ENCODE peak calls at places on chromosomes 5 and 9, in eight cellular contexts. One of them, this sample, is unnamed.
A peak's percentile ranks its signal among the peaks of the same experiment; 100 is the strongest.

GRCh38 chr5:14929293-14930065 is 57.9 kb upstream of the ANKH start:
- ATAC-seq in stimulated activated naive B cell treated with anti-CD40 and anti-IgM and Interleukin-4, amounts not matched to agents 10 μg/mL and 1 μg/mL and 100 μg/mL, for 72 hours: no peak
- ATAC-seq in upper lobe of left lung: no peak
- ATAC-seq in left cardiac atrium: no peak
- ATAC-seq in gastrocnemius medialis: no peak
- ATAC-seq in T-cell: no peak
- ATAC-seq in left colon: no peak
- ATAC-seq in sciatic nerve: no peak
- ATAC-seq in this sample: no peak

GRCh38 chr5:80479713-80480112 is 8.2 kb upstream of the FAM151B start:
- ATAC-seq in T-cell: no peak
- ATAC-seq in stimulated activated naive B cell treated with anti-CD40 and anti-IgM and Interleukin-4, amounts not matched to agents 10 μg/mL and 1 μg/mL and 100 μg/mL, for 72 hours: no peak
- ATAC-seq in left colon: no peak
- ATAC-seq in left cardiac atrium: no peak
- ATAC-seq in upper lobe of left lung: no peak
- ATAC-seq in gastrocnemius medialis: no peak
- ATAC-seq in sciatic nerve: no peak
- ATAC-seq in this sample: no peak

GRCh38 chr5:171312129-171312819 is 3.2 kb downstream of the TLX3 start:
- ATAC-seq in sciatic nerve: no peak
- ATAC-seq in left cardiac atrium: no peak
- ATAC-seq in T-cell: no peak
- ATAC-seq in gastrocnemius medialis: no peak
- ATAC-seq in upper lobe of left lung: no peak
- ATAC-seq in stimulated activated naive B cell treated with anti-CD40 and anti-IgM and Interleukin-4, amounts not matched to agents 10 μg/mL and 1 μg/mL and 100 μg/mL, for 72 hours: no peak
- ATAC-seq in left colon: no peak
- ATAC-seq in this sample: no peak

GRCh38 chr9:30711591-30711990 is 1672.9 kb upstream of the ACO1 start:
- ATAC-seq in sciatic nerve: no peak
- ATAC-seq in left colon: no peak
- ATAC-seq in upper lobe of left lung: no peak
- ATAC-seq in T-cell: no peak
- ATAC-seq in stimulated activated naive B cell treated with anti-CD40 and anti-IgM and Interleukin-4, amounts not matched to agents 10 μg/mL and 1 μg/mL and 100 μg/mL, for 72 hours: no peak
- ATAC-seq in gastrocnemius medialis: no peak
- ATAC-seq in left cardiac atrium: no peak
- ATAC-seq in this sample: no peak

GRCh38 chr9:89179535-89179919 is 909 bp upstream of the SHC3 start:
- ATAC-seq in left cardiac atrium: peak; percentile 3
- ATAC-seq in upper lobe of left lung: no peak
- ATAC-seq in left colon: no peak
- ATAC-seq in T-cell: no peak
- ATAC-seq in sciatic nerve: no peak
- ATAC-seq in gastrocnemius medialis: no peak
- ATAC-seq in stimulated activated naive B cell treated with anti-CD40 and anti-IgM and Interleukin-4, amounts not matched to agents 10 μg/mL and 1 μg/mL and 100 μg/mL, for 72 hours: no peak
- ATAC-seq in this sample: no peak

GRCh38 chr5:51383494-51384081 is 340 bp downstream of the ISL1 start:
- ATAC-seq in sciatic nerve: no peak
- ATAC-seq in left cardiac atrium: no peak
- ATAC-seq in gastrocnemius medialis: no peak
- ATAC-seq in upper lobe of left lung: no peak
- ATAC-seq in stimulated activated naive B cell treated with anti-CD40 and anti-IgM and Interleukin-4, amounts not matched to agents 10 μg/mL and 1 μg/mL and 100 μg/mL, for 72 hours: no peak
- ATAC-seq in T-cell: no peak
- ATAC-seq in left colon: no peak
- ATAC-seq in this sample: no peak

GRCh38 chr5:129746884-129747283 is 1.0 kb upstream of the MINAR2 start:
- ATAC-seq in stimulated activated naive B cell treated with anti-CD40 and anti-IgM and Interleukin-4, amounts not matched to agents 10 μg/mL and 1 μg/mL and 100 μg/mL, for 72 hours: no peak
- ATAC-seq in upper lobe of left lung: no peak
- ATAC-seq in T-cell: no peak
- ATAC-seq in left cardiac atrium: no peak
- ATAC-seq in sciatic nerve: no peak
- ATAC-seq in left colon: no peak
- ATAC-seq in gastrocnemius medialis: no peak
- ATAC-seq in this sample: no peak

GRCh38 chr5:61347088-61347487 is 15.0 kb downstream of the ZSWIM6 start:
- ATAC-seq in left colon: peak; percentile 8
- ATAC-seq in upper lobe of left lung: peak; percentile 37
- ATAC-seq in gastrocnemius medialis: no peak
- ATAC-seq in stimulated activated naive B cell treated with anti-CD40 and anti-IgM and Interleukin-4, amounts not matched to agents 10 μg/mL and 1 μg/mL and 100 μg/mL, for 72 hours: no peak
- ATAC-seq in sciatic nerve: no peak
- ATAC-seq in left cardiac atrium: no peak
- ATAC-seq in T-cell: no peak
- ATAC-seq in this sample: no peak

GRCh38 chr5:180623411-180623834 is 26.0 kb downstream of the FLT4 start:
- ATAC-seq in gastrocnemius medialis: no peak
- ATAC-seq in left cardiac atrium: peak; percentile 53
- ATAC-seq in left colon: no peak
- ATAC-seq in upper lobe of left lung: no peak
- ATAC-seq in stimulated activated naive B cell treated with anti-CD40 and anti-IgM and Interleukin-4, amounts not matched to agents 10 μg/mL and 1 μg/mL and 100 μg/mL, for 72 hours: no peak
- ATAC-seq in sciatic nerve: no peak
- ATAC-seq in T-cell: no peak
- ATAC-seq in this sample: no peak

GRCh38 chr5:93274291-93274690 is 306.7 kb downstream of the NR2F1-AS1 start:
- ATAC-seq in stimulated activated naive B cell treated with anti-CD40 and anti-IgM and Interleukin-4, amounts not matched to agents 10 μg/mL and 1 μg/mL and 100 μg/mL, for 72 hours: no peak
- ATAC-seq in left cardiac atrium: no peak
- ATAC-seq in left colon: no peak
- ATAC-seq in sciatic nerve: no peak
- ATAC-seq in upper lobe of left lung: no peak
- ATAC-seq in T-cell: no peak
- ATAC-seq in gastrocnemius medialis: no peak
- ATAC-seq in this sample: no peak

GRCh38 chr5:156706631-156707030 is 143.5 kb upstream of the PPP1R2B start:
- ATAC-seq in sciatic nerve: no peak
- ATAC-seq in stimulated activated naive B cell treated with anti-CD40 and anti-IgM and Interleukin-4, amounts not matched to agents 10 μg/mL and 1 μg/mL and 100 μg/mL, for 72 hours: no peak
- ATAC-seq in gastrocnemius medialis: no peak
- ATAC-seq in left colon: no peak
- ATAC-seq in upper lobe of left lung: no peak
- ATAC-seq in T-cell: no peak
- ATAC-seq in left cardiac atrium: no peak
- ATAC-seq in this sample: no peak

GRCh38 chr9:98430535-98430934 is 175.1 kb upstream of the TBC1D2 start:
- ATAC-seq in left colon: no peak
- ATAC-seq in gastrocnemius medialis: no peak
- ATAC-seq in upper lobe of left lung: peak; percentile 50
- ATAC-seq in sciatic nerve: peak; percentile 57
- ATAC-seq in left cardiac atrium: no peak
- ATAC-seq in stimulated activated naive B cell treated with anti-CD40 and anti-IgM and Interleukin-4, amounts not matched to agents 10 μg/mL and 1 μg/mL and 100 μg/mL, for 72 hours: no peak
- ATAC-seq in T-cell: no peak
- ATAC-seq in this sample: no peak

GRCh38 chr9:35996358-35996970 is 38.5 kb upstream of the OR2S2 start:
- ATAC-seq in left cardiac atrium: peak; percentile 86
- ATAC-seq in stimulated activated naive B cell treated with anti-CD40 and anti-IgM and Interleukin-4, amounts not matched to agents 10 μg/mL and 1 μg/mL and 100 μg/mL, for 72 hours: no peak
- ATAC-seq in upper lobe of left lung: peak; percentile 82
- ATAC-seq in sciatic nerve: no peak
- ATAC-seq in left colon: no peak
- ATAC-seq in T-cell: no peak
- ATAC-seq in gastrocnemius medialis: no peak
- ATAC-seq in this sample: no peak

GRCh38 chr9:126347911-126348760 is 21.5 kb downstream of the MVB12B start:
- ATAC-seq in stimulated activated naive B cell treated with anti-CD40 and anti-IgM and Interleukin-4, amounts not matched to agents 10 μg/mL and 1 μg/mL and 100 μg/mL, for 72 hours: peak; percentile 48
- ATAC-seq in left cardiac atrium: no peak
- ATAC-seq in sciatic nerve: peak; percentile 66
- ATAC-seq in upper lobe of left lung: peak; percentile 63
- ATAC-seq in gastrocnemius medialis: peak; percentile 70
- ATAC-seq in left colon: peak; percentile 67
- ATAC-seq in T-cell: no peak
- ATAC-seq in this sample: peak; percentile 20

GRCh38 chr9:107316795-107317661 is 33.9 kb downstream of the RAD23B start:
- ATAC-seq in left cardiac atrium: no peak
- ATAC-seq in sciatic nerve: no peak
- ATAC-seq in left colon: no peak
- ATAC-seq in upper lobe of left lung: no peak
- ATAC-seq in gastrocnemius medialis: no peak
- ATAC-seq in stimulated activated naive B cell treated with anti-CD40 and anti-IgM and Interleukin-4, amounts not matched to agents 10 μg/mL and 1 μg/mL and 100 μg/mL, for 72 hours: peak; percentile 73
- ATAC-seq in T-cell: no peak
- ATAC-seq in this sample: peak; percentile 45

GRCh38 chr5:124919752-124920151 is 173.3 kb upstream of the ZNF608 start:
- ATAC-seq in stimulated activated naive B cell treated with anti-CD40 and anti-IgM and Interleukin-4, amounts not matched to agents 10 μg/mL and 1 μg/mL and 100 μg/mL, for 72 hours: no peak
- ATAC-seq in T-cell: no peak
- ATAC-seq in left cardiac atrium: no peak
- ATAC-seq in gastrocnemius medialis: no peak
- ATAC-seq in sciatic nerve: no peak
- ATAC-seq in left colon: no peak
- ATAC-seq in upper lobe of left lung: no peak
- ATAC-seq in this sample: no peak

GRCh38 chr5:36938129-36938528 is 61.6 kb downstream of the NIPBL start:
- ATAC-seq in sciatic nerve: no peak
- ATAC-seq in stimulated activated naive B cell treated with anti-CD40 and anti-IgM and Interleukin-4, amounts not matched to agents 10 μg/mL and 1 μg/mL and 100 μg/mL, for 72 hours: no peak
- ATAC-seq in T-cell: no peak
- ATAC-seq in left cardiac atrium: no peak
- ATAC-seq in left colon: no peak
- ATAC-seq in gastrocnemius medialis: no peak
- ATAC-seq in upper lobe of left lung: no peak
- ATAC-seq in this sample: no peak

GRCh38 chr9:117414220-117414905 is 494 bp downstream of the ASTN2 start:
- ATAC-seq in sciatic nerve: peak; percentile 33
- ATAC-seq in T-cell: no peak
- ATAC-seq in gastrocnemius medialis: peak; percentile 46
- ATAC-seq in left cardiac atrium: peak; percentile 47
- ATAC-seq in upper lobe of left lung: peak; percentile 42
- ATAC-seq in left colon: peak; percentile 32
- ATAC-seq in stimulated activated naive B cell treated with anti-CD40 and anti-IgM and Interleukin-4, amounts not matched to agents 10 μg/mL and 1 μg/mL and 100 μg/mL, for 72 hours: no peak
- ATAC-seq in this sample: peak; percentile 27

GRCh38 chr9:105401651-105402050 is 46.2 kb upstream of the FSD1L start:
- ATAC-seq in upper lobe of left lung: no peak
- ATAC-seq in stimulated activated naive B cell treated with anti-CD40 and anti-IgM and Interleukin-4, amounts not matched to agents 10 μg/mL and 1 μg/mL and 100 μg/mL, for 72 hours: no peak
- ATAC-seq in gastrocnemius medialis: no peak
- ATAC-seq in left cardiac atrium: no peak
- ATAC-seq in T-cell: no peak
- ATAC-seq in left colon: peak; percentile 11
- ATAC-seq in sciatic nerve: peak; percentile 22
- ATAC-seq in this sample: no peak

GRCh38 chr9:114559830-114560520 is 27.6 kb upstream of the ATP6V1G1 start:
- ATAC-seq in upper lobe of left lung: no peak
- ATAC-seq in left colon: no peak
- ATAC-seq in left cardiac atrium: no peak
- ATAC-seq in stimulated activated naive B cell treated with anti-CD40 and anti-IgM and Interleukin-4, amounts not matched to agents 10 μg/mL and 1 μg/mL and 100 μg/mL, for 72 hours: peak; percentile 7
- ATAC-seq in gastrocnemius medialis: no peak
- ATAC-seq in T-cell: no peak
- ATAC-seq in sciatic nerve: no peak
- ATAC-seq in this sample: no peak

GRCh38 chr5:2039180-2039531 is 156.4 kb upstream of the IRX4 start:
- ATAC-seq in upper lobe of left lung: peak; percentile 17
- ATAC-seq in left colon: no peak
- ATAC-seq in left cardiac atrium: no peak
- ATAC-seq in stimulated activated naive B cell treated with anti-CD40 and anti-IgM and Interleukin-4, amounts not matched to agents 10 μg/mL and 1 μg/mL and 100 μg/mL, for 72 hours: no peak
- ATAC-seq in gastrocnemius medialis: peak; percentile 11
- ATAC-seq in sciatic nerve: no peak
- ATAC-seq in T-cell: no peak
- ATAC-seq in this sample: no peak

GRCh38 chr9:92725266-92725545 is 39.4 kb downstream of the BICD2 start:
- ATAC-seq in left colon: no peak
- ATAC-seq in left cardiac atrium: no peak
- ATAC-seq in T-cell: no peak
- ATAC-seq in upper lobe of left lung: no peak
- ATAC-seq in stimulated activated naive B cell treated with anti-CD40 and anti-IgM and Interleukin-4, amounts not matched to agents 10 μg/mL and 1 μg/mL and 100 μg/mL, for 72 hours: no peak
- ATAC-seq in sciatic nerve: no peak
- ATAC-seq in gastrocnemius medialis: no peak
- ATAC-seq in this sample: no peak

GRCh38 chr5:111720333-111720890 is 36.6 kb downstream of the NREP start:
- ATAC-seq in left cardiac atrium: no peak
- ATAC-seq in T-cell: no peak
- ATAC-seq in gastrocnemius medialis: no peak
- ATAC-seq in left colon: no peak
- ATAC-seq in stimulated activated naive B cell treated with anti-CD40 and anti-IgM and Interleukin-4, amounts not matched to agents 10 μg/mL and 1 μg/mL and 100 μg/mL, for 72 hours: no peak
- ATAC-seq in upper lobe of left lung: no peak
- ATAC-seq in sciatic nerve: no peak
- ATAC-seq in this sample: no peak

GRCh38 chr5:72167790-72168189 is 60.5 kb downstream of the MAP1B start:
- ATAC-seq in T-cell: no peak
- ATAC-seq in left colon: no peak
- ATAC-seq in stimulated activated naive B cell treated with anti-CD40 and anti-IgM and Interleukin-4, amounts not matched to agents 10 μg/mL and 1 μg/mL and 100 μg/mL, for 72 hours: no peak
- ATAC-seq in left cardiac atrium: peak; percentile 74
- ATAC-seq in upper lobe of left lung: peak; percentile 92
- ATAC-seq in sciatic nerve: peak; percentile 88
- ATAC-seq in gastrocnemius medialis: no peak
- ATAC-seq in this sample: no peak

GRCh38 chr5:14977058-14977640 is 105.6 kb upstream of the ANKH start:
- ATAC-seq in stimulated activated naive B cell treated with anti-CD40 and anti-IgM and Interleukin-4, amounts not matched to agents 10 μg/mL and 1 μg/mL and 100 μg/mL, for 72 hours: no peak
- ATAC-seq in left colon: peak; percentile 93
- ATAC-seq in T-cell: no peak
- ATAC-seq in gastrocnemius medialis: no peak
- ATAC-seq in upper lobe of left lung: no peak
- ATAC-seq in sciatic nerve: no peak
- ATAC-seq in left cardiac atrium: no peak
- ATAC-seq in this sample: no peak

GRCh38 chr5:107486489-107486888 is 184.2 kb downstream of the EFNA5 start:
- ATAC-seq in upper lobe of left lung: peak; percentile 43
- ATAC-seq in sciatic nerve: no peak
- ATAC-seq in left cardiac atrium: peak; percentile 66
- ATAC-seq in gastrocnemius medialis: no peak
- ATAC-seq in stimulated activated naive B cell treated with anti-CD40 and anti-IgM and Interleukin-4, amounts not matched to agents 10 μg/mL and 1 μg/mL and 100 μg/mL, for 72 hours: peak; percentile 76
- ATAC-seq in left colon: no peak
- ATAC-seq in T-cell: peak; percentile 62
- ATAC-seq in this sample: peak; percentile 25

GRCh38 chr9:123541441-123541840 is 185.4 kb downstream of the CRB2 start:
- ATAC-seq in T-cell: no peak
- ATAC-seq in stimulated activated naive B cell treated with anti-CD40 and anti-IgM and Interleukin-4, amounts not matched to agents 10 μg/mL and 1 μg/mL and 100 μg/mL, for 72 hours: no peak
- ATAC-seq in left colon: no peak
- ATAC-seq in gastrocnemius medialis: no peak
- ATAC-seq in left cardiac atrium: peak; percentile 79
- ATAC-seq in sciatic nerve: no peak
- ATAC-seq in upper lobe of left lung: no peak
- ATAC-seq in this sample: no peak

This sample was measured in stimulated activated memory B cell treated with anti-CD40 and anti-IgM and Interleukin-4, amounts not matched to agents 10 μg/mL and 1 μg/mL and 100 μg/mL, for 72 hours.